ENCODE peak calls at places on chromosomes 5 and 9, in nine cellular contexts. One of them, this sample, is unnamed. For H3K9me3, the result is how much of the 10 kb centered on the place peaks cover.

GRCh38 chr5:135551593-135552447 is 16.1 kb upstream of the NEUROG1 start:
- DNase-seq in stomach: peak
- DNase-seq in tibial artery: peak
- DNase-seq in heart right ventricle: peak
- DNase-seq in colonic mucosa: peak
- DNase-seq in fibroblast of lung: peak
- DNase-seq in IMR-90: peak
- DNase-seq in small intestine: peak
- DNase-seq in HepG2: peak
- DNase-seq in this sample: peak

GRCh38 chr5:125505062-125505461 is 758.6 kb upstream of the ZNF608 start:
- DNase-seq in stomach: no peak
- DNase-seq in tibial artery: no peak
- DNase-seq in heart right ventricle: no peak
- DNase-seq in colonic mucosa: no peak
- DNase-seq in fibroblast of lung: no peak
- DNase-seq in IMR-90: no peak
- DNase-seq in small intestine: no peak
- DNase-seq in HepG2: no peak
- DNase-seq in this sample: no peak

GRCh38 chr9:110125207-110125751 is 82.7 kb downstream of the C9orf152 start:
- DNase-seq in stomach: peak
- DNase-seq in tibial artery: peak
- DNase-seq in heart right ventricle: peak
- DNase-seq in colonic mucosa: peak
- DNase-seq in fibroblast of lung: peak
- DNase-seq in IMR-90: peak
- DNase-seq in small intestine: peak
- DNase-seq in HepG2: peak
- DNase-seq in this sample: peak

GRCh38 chr5:127446626-127447025 is 70.8 kb upstream of the PRRC1 start:
- DNase-seq in stomach: no peak
- DNase-seq in tibial artery: no peak
- DNase-seq in heart right ventricle: no peak
- DNase-seq in colonic mucosa: no peak
- DNase-seq in fibroblast of lung: no peak
- DNase-seq in IMR-90: no peak
- DNase-seq in small intestine: peak
- DNase-seq in HepG2: no peak
- DNase-seq in this sample: no peak

GRCh38 chr5:43369651-43370050 is 42.5 kb downstream of the CCL28 start:
- DNase-seq in stomach: no peak
- DNase-seq in tibial artery: no peak
- DNase-seq in heart right ventricle: no peak
- DNase-seq in colonic mucosa: no peak
- DNase-seq in fibroblast of lung: no peak
- DNase-seq in IMR-90: no peak
- DNase-seq in small intestine: no peak
- DNase-seq in HepG2: no peak
- DNase-seq in this sample: no peak

GRCh38 chr9:3993783-3994182 is 306.1 kb downstream of the GLIS3 start:
- DNase-seq in stomach: no peak
- DNase-seq in tibial artery: no peak
- DNase-seq in heart right ventricle: no peak
- DNase-seq in colonic mucosa: no peak
- DNase-seq in fibroblast of lung: no peak
- DNase-seq in IMR-90: no peak
- DNase-seq in small intestine: no peak
- DNase-seq in HepG2: no peak
- DNase-seq in this sample: no peak

GRCh38 chr5:158261669-158262367 is 402.9 kb upstream of the CLINT1 start:
- DNase-seq in stomach: no peak
- DNase-seq in tibial artery: no peak
- DNase-seq in heart right ventricle: no peak
- DNase-seq in colonic mucosa: no peak
- DNase-seq in fibroblast of lung: no peak
- DNase-seq in IMR-90: no peak
- DNase-seq in small intestine: no peak
- DNase-seq in HepG2: no peak
- DNase-seq in this sample: no peak

GRCh38 chr5:53482717-53483638 is 2.5 kb downstream of the FST start:
- DNase-seq in stomach: peak
- DNase-seq in tibial artery: peak
- DNase-seq in heart right ventricle: peak
- DNase-seq in colonic mucosa: peak
- DNase-seq in fibroblast of lung: peak
- DNase-seq in IMR-90: peak
- DNase-seq in small intestine: peak
- DNase-seq in HepG2: peak
- DNase-seq in this sample: no peak

GRCh38 chr5:1130218-1130946 is 18.5 kb upstream of the SLC12A7 start:
- DNase-seq in stomach: peak
- DNase-seq in tibial artery: no peak
- DNase-seq in heart right ventricle: no peak
- DNase-seq in colonic mucosa: peak
- DNase-seq in fibroblast of lung: no peak
- DNase-seq in IMR-90: no peak
- DNase-seq in small intestine: peak
- DNase-seq in HepG2: no peak
- DNase-seq in this sample: no peak

GRCh38 chr5:2902742-2903297 is 151.3 kb upstream of the IRX2 start:
- DNase-seq in stomach: no peak
- DNase-seq in tibial artery: peak
- DNase-seq in heart right ventricle: no peak
- DNase-seq in colonic mucosa: no peak
- DNase-seq in fibroblast of lung: no peak
- DNase-seq in IMR-90: no peak
- DNase-seq in small intestine: no peak
- DNase-seq in HepG2: no peak
- DNase-seq in this sample: no peak

GRCh38 chr5:2903451-2904395 is 152.2 kb upstream of the IRX2 start:
- DNase-seq in stomach: no peak
- DNase-seq in tibial artery: peak
- DNase-seq in heart right ventricle: no peak
- DNase-seq in colonic mucosa: no peak
- DNase-seq in fibroblast of lung: no peak
- DNase-seq in IMR-90: no peak
- DNase-seq in small intestine: no peak
- DNase-seq in HepG2: no peak
- DNase-seq in this sample: no peak

GRCh38 chr5:2901096-2901495 is 149.6 kb upstream of the IRX2 start:
- DNase-seq in stomach: no peak
- DNase-seq in tibial artery: peak
- DNase-seq in heart right ventricle: no peak
- DNase-seq in colonic mucosa: no peak
- DNase-seq in fibroblast of lung: no peak
- DNase-seq in IMR-90: no peak
- DNase-seq in small intestine: no peak
- DNase-seq in HepG2: no peak
- DNase-seq in this sample: no peak

GRCh38 chr5:2901511-2901910 is 150.0 kb upstream of the IRX2 start:
- DNase-seq in stomach: no peak
- DNase-seq in tibial artery: peak
- DNase-seq in heart right ventricle: no peak
- DNase-seq in colonic mucosa: no peak
- DNase-seq in fibroblast of lung: no peak
- DNase-seq in IMR-90: no peak
- DNase-seq in small intestine: no peak
- DNase-seq in HepG2: no peak
- DNase-seq in this sample: no peak

GRCh38 chr5:2902186-2902585 is 150.7 kb upstream of the IRX2 start:
- DNase-seq in stomach: no peak
- DNase-seq in tibial artery: peak
- DNase-seq in heart right ventricle: no peak
- DNase-seq in colonic mucosa: no peak
- DNase-seq in fibroblast of lung: no peak
- DNase-seq in IMR-90: no peak
- DNase-seq in small intestine: no peak
- DNase-seq in HepG2: no peak
- DNase-seq in this sample: no peak
- H3K9me3 ChIP-seq in stomach: under half
- H3K9me3 ChIP-seq in tibial artery: under half
- H3K9me3 ChIP-seq in heart right ventricle: under half
- H3K9me3 ChIP-seq in colonic mucosa: under half
- H3K9me3 ChIP-seq in fibroblast of lung: under half
- H3K9me3 ChIP-seq in IMR-90: half or more
- H3K9me3 ChIP-seq in small intestine: under half
- H3K9me3 ChIP-seq in HepG2: under half
- H3K9me3 ChIP-seq in this sample: half or more

GRCh38 chr9:136372006-136372405 is 1.5 kb downstream of the CARD9 start:
- DNase-seq in stomach: no peak
- DNase-seq in tibial artery: no peak
- DNase-seq in heart right ventricle: no peak
- DNase-seq in colonic mucosa: no peak
- DNase-seq in fibroblast of lung: no peak
- DNase-seq in IMR-90: no peak
- DNase-seq in small intestine: no peak
- DNase-seq in HepG2: no peak
- DNase-seq in this sample: no peak

GRCh38 chr9:136373300-136374182 is at the start of gene CARD9:
- DNase-seq in stomach: no peak
- DNase-seq in tibial artery: no peak
- DNase-seq in heart right ventricle: no peak
- DNase-seq in colonic mucosa: no peak
- DNase-seq in fibroblast of lung: no peak
- DNase-seq in IMR-90: no peak
- DNase-seq in small intestine: no peak
- DNase-seq in HepG2: peak
- DNase-seq in this sample: no peak

GRCh38 chr9:136374183-136374575 is 710 bp upstream of the CARD9 start:
- DNase-seq in stomach: no peak
- DNase-seq in tibial artery: no peak
- DNase-seq in heart right ventricle: no peak
- DNase-seq in colonic mucosa: no peak
- DNase-seq in fibroblast of lung: no peak
- DNase-seq in IMR-90: no peak
- DNase-seq in small intestine: no peak
- DNase-seq in HepG2: no peak
- DNase-seq in this sample: no peak

GRCh38 chr9:136370687-136371530 is 2.6 kb downstream of the CARD9 start:
- DNase-seq in stomach: no peak
- DNase-seq in tibial artery: no peak
- DNase-seq in heart right ventricle: no peak
- DNase-seq in colonic mucosa: no peak
- DNase-seq in fibroblast of lung: peak
- DNase-seq in IMR-90: peak
- DNase-seq in small intestine: no peak
- DNase-seq in HepG2: no peak
- DNase-seq in this sample: no peak

GRCh38 chr9:136372561-136373299 is 739 bp downstream of the CARD9 start:
- DNase-seq in stomach: peak
- DNase-seq in tibial artery: no peak
- DNase-seq in heart right ventricle: peak
- DNase-seq in colonic mucosa: peak
- DNase-seq in fibroblast of lung: peak
- DNase-seq in IMR-90: peak
- DNase-seq in small intestine: no peak
- DNase-seq in HepG2: peak
- DNase-seq in this sample: peak
- H3K27ac ChIP-seq in stomach: no peak
- H3K27ac ChIP-seq in tibial artery: no peak
- H3K27ac ChIP-seq in heart right ventricle: no peak
- H3K27ac ChIP-seq in colonic mucosa: no peak
- H3K27ac ChIP-seq in fibroblast of lung: peak
- H3K27ac ChIP-seq in IMR-90: peak
- H3K27ac ChIP-seq in small intestine: no peak
- H3K27ac ChIP-seq in HepG2: peak
- H3K27ac ChIP-seq in this sample: peak

GRCh38 chr5:180250329-180250728 is 41.3 kb upstream of the RASGEF1C start:
- DNase-seq in stomach: no peak
- DNase-seq in tibial artery: no peak
- DNase-seq in heart right ventricle: no peak
- DNase-seq in colonic mucosa: no peak
- DNase-seq in fibroblast of lung: no peak
- DNase-seq in IMR-90: no peak
- DNase-seq in small intestine: no peak
- DNase-seq in HepG2: no peak
- DNase-seq in this sample: no peak
- H3K9me3 ChIP-seq in stomach: half or more
- H3K9me3 ChIP-seq in tibial artery: half or more
- H3K9me3 ChIP-seq in heart right ventricle: half or more
- H3K9me3 ChIP-seq in colonic mucosa: under half
- H3K9me3 ChIP-seq in fibroblast of lung: under half
- H3K9me3 ChIP-seq in IMR-90: half or more
- H3K9me3 ChIP-seq in small intestine: under half
- H3K9me3 ChIP-seq in HepG2: under half
- H3K9me3 ChIP-seq in this sample: half or more

GRCh38 chr5:85293139-85293785 is 908.6 kb upstream of the EDIL3 start:
- DNase-seq in stomach: no peak
- DNase-seq in tibial artery: no peak
- DNase-seq in heart right ventricle: no peak
- DNase-seq in colonic mucosa: no peak
- DNase-seq in fibroblast of lung: no peak
- DNase-seq in IMR-90: peak
- DNase-seq in small intestine: peak
- DNase-seq in HepG2: peak
- DNase-seq in this sample: no peak

GRCh38 chr5:85288914-85289313 is 904.2 kb upstream of the EDIL3 start:
- DNase-seq in stomach: no peak
- DNase-seq in tibial artery: no peak
- DNase-seq in heart right ventricle: no peak
- DNase-seq in colonic mucosa: no peak
- DNase-seq in fibroblast of lung: no peak
- DNase-seq in IMR-90: no peak
- DNase-seq in small intestine: no peak
- DNase-seq in HepG2: no peak
- DNase-seq in this sample: no peak
- H3K27ac ChIP-seq in stomach: no peak
- H3K27ac ChIP-seq in tibial artery: no peak
- H3K27ac ChIP-seq in heart right ventricle: no peak
- H3K27ac ChIP-seq in colonic mucosa: no peak
- H3K27ac ChIP-seq in fibroblast of lung: no peak
- H3K27ac ChIP-seq in IMR-90: no peak
- H3K27ac ChIP-seq in small intestine: no peak
- H3K27ac ChIP-seq in HepG2: no peak
- H3K27ac ChIP-seq in this sample: no peak

GRCh38 chr5:76901522-76901921 is 51.3 kb upstream of the CRHBP start:
- DNase-seq in stomach: no peak
- DNase-seq in tibial artery: no peak
- DNase-seq in heart right ventricle: no peak
- DNase-seq in colonic mucosa: no peak
- DNase-seq in fibroblast of lung: no peak
- DNase-seq in IMR-90: no peak
- DNase-seq in small intestine: no peak
- DNase-seq in HepG2: no peak
- DNase-seq in this sample: no peak
- H3K9me3 ChIP-seq in stomach: under half
- H3K9me3 ChIP-seq in tibial artery: under half
- H3K9me3 ChIP-seq in heart right ventricle: half or more
- H3K9me3 ChIP-seq in colonic mucosa: under half
- H3K9me3 ChIP-seq in fibroblast of lung: under half
- H3K9me3 ChIP-seq in IMR-90: under half
- H3K9me3 ChIP-seq in small intestine: under half
- H3K9me3 ChIP-seq in HepG2: under half
- H3K9me3 ChIP-seq in this sample: under half